ENCODE peak calls at places on chromosomes 1 and 21, in six cellular contexts. One of them, this sample, is unnamed.

GRCh38 chr21:31316488-31317169 is 27.4 kb downstream of the TIAM1 start:
- DNase-seq in cardiac muscle cell: peak; percentile 59
- DNase-seq in lower lobe of right lung: no peak
- DNase-seq in mesothelial cell of epicardium: no peak
- DNase-seq in nephron progenitor cell: no peak
- DNase-seq in tibial nerve: no peak
- DNase-seq in this sample: no peak

GRCh38 chr1:232629250-232630046 is 485 bp downstream of the SIPA1L2 start:
- DNase-seq in cardiac muscle cell: peak; percentile 35
- DNase-seq in lower lobe of right lung: peak; percentile 71
- DNase-seq in mesothelial cell of epicardium: peak; percentile 24
- DNase-seq in nephron progenitor cell: peak; percentile 57
- DNase-seq in tibial nerve: no peak
- DNase-seq in this sample: peak; percentile 37

GRCh38 chr1:155909894-155910293 is 1.3 kb downstream of the RIT1 start:
- DNase-seq in cardiac muscle cell: peak; percentile 41
- DNase-seq in lower lobe of right lung: no peak
- DNase-seq in mesothelial cell of epicardium: no peak
- DNase-seq in nephron progenitor cell: no peak
- DNase-seq in tibial nerve: no peak
- DNase-seq in this sample: peak; percentile 55

GRCh38 chr1:36217667-36218066 is 6.6 kb upstream of the THRAP3 start:
- DNase-seq in cardiac muscle cell: peak; percentile 71
- DNase-seq in lower lobe of right lung: no peak
- DNase-seq in mesothelial cell of epicardium: no peak
- DNase-seq in nephron progenitor cell: no peak
- DNase-seq in tibial nerve: no peak
- DNase-seq in this sample: peak; percentile 41

GRCh38 chr1:37034301-37035013 is at the start of gene GRIK3:
- DNase-seq in cardiac muscle cell: no peak
- DNase-seq in lower lobe of right lung: no peak
- DNase-seq in mesothelial cell of epicardium: no peak
- DNase-seq in nephron progenitor cell: peak; percentile 62
- DNase-seq in tibial nerve: no peak
- DNase-seq in this sample: no peak

GRCh38 chr1:110292327-110292741 is 46.8 kb upstream of the RBM15 start:
- DNase-seq in cardiac muscle cell: no peak
- DNase-seq in lower lobe of right lung: no peak
- DNase-seq in mesothelial cell of epicardium: no peak
- DNase-seq in nephron progenitor cell: no peak
- DNase-seq in tibial nerve: no peak
- DNase-seq in this sample: peak; percentile 47

GRCh38 chr1:36137776-36138175 is 11.5 kb downstream of the TRAPPC3 start:
- DNase-seq in cardiac muscle cell: no peak
- DNase-seq in lower lobe of right lung: no peak
- DNase-seq in mesothelial cell of epicardium: no peak
- DNase-seq in nephron progenitor cell: no peak
- DNase-seq in tibial nerve: no peak
- DNase-seq in this sample: no peak

GRCh38 chr1:43634729-43635128 is 15.2 kb upstream of the KDM4A start:
- DNase-seq in cardiac muscle cell: no peak
- DNase-seq in lower lobe of right lung: no peak
- DNase-seq in mesothelial cell of epicardium: no peak
- DNase-seq in nephron progenitor cell: no peak
- DNase-seq in tibial nerve: no peak
- DNase-seq in this sample: no peak

GRCh38 chr1:48777219-48777895 is 666 bp upstream of the BEND5 start:
- DNase-seq in cardiac muscle cell: no peak
- DNase-seq in lower lobe of right lung: no peak
- DNase-seq in mesothelial cell of epicardium: no peak
- DNase-seq in nephron progenitor cell: peak; percentile 30
- DNase-seq in tibial nerve: no peak
- DNase-seq in this sample: no peak

GRCh38 chr1:29475256-29475800 is 239.0 kb downstream of the PTPRU start:
- DNase-seq in cardiac muscle cell: no peak
- DNase-seq in lower lobe of right lung: no peak
- DNase-seq in mesothelial cell of epicardium: no peak
- DNase-seq in nephron progenitor cell: no peak
- DNase-seq in tibial nerve: no peak
- DNase-seq in this sample: no peak

GRCh38 chr1:29478046-29478791 is 241.9 kb downstream of the PTPRU start:
- DNase-seq in cardiac muscle cell: no peak
- DNase-seq in lower lobe of right lung: no peak
- DNase-seq in mesothelial cell of epicardium: no peak
- DNase-seq in nephron progenitor cell: peak; percentile 79
- DNase-seq in tibial nerve: no peak
- DNase-seq in this sample: no peak

GRCh38 chr1:29481031-29481430 is 244.7 kb downstream of the PTPRU start:
- DNase-seq in cardiac muscle cell: no peak
- DNase-seq in lower lobe of right lung: no peak
- DNase-seq in mesothelial cell of epicardium: no peak
- DNase-seq in nephron progenitor cell: no peak
- DNase-seq in tibial nerve: no peak
- DNase-seq in this sample: no peak

GRCh38 chr1:29482064-29482463 is 245.7 kb downstream of the PTPRU start:
- DNase-seq in cardiac muscle cell: no peak
- DNase-seq in lower lobe of right lung: no peak
- DNase-seq in mesothelial cell of epicardium: no peak
- DNase-seq in nephron progenitor cell: no peak
- DNase-seq in tibial nerve: no peak
- DNase-seq in this sample: no peak

DNA sequence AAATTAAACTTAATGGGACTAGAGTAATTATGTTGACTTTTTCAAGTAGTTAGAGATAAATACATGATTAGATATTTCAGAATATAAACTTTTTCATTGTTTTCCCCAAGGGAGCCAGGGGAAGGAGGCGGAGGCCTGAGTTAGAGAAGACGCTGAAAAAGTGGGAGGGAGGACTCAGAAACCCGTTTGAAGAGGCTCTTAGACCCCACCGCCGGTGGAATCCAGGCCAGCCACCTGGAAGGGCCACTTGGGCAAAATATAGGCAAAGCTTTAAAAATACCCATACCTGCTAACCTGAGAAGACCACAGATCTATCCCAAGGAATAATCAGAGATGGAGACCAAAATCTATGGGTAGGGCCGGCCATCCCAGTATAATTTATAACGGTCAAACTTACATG is 242.6 kb downstream of the PTPRU start:
- DNase-seq in cardiac muscle cell: no peak
- DNase-seq in lower lobe of right lung: no peak
- DNase-seq in mesothelial cell of epicardium: no peak
- DNase-seq in nephron progenitor cell: no peak
- DNase-seq in tibial nerve: no peak
- DNase-seq in this sample: no peak
- TF ChIP-seq CTCF in cardiac muscle cell: no peak
- TF ChIP-seq CTCF in lower lobe of right lung: no peak
- TF ChIP-seq CTCF in mesothelial cell of epicardium: no peak
- TF ChIP-seq CTCF in nephron progenitor cell: no peak
- TF ChIP-seq CTCF in tibial nerve: no peak
- TF ChIP-seq CTCF in this sample: no peak

GRCh38 chr1:15272009-15272781 is 25.2 kb downstream of the FHAD1 start:
- DNase-seq in cardiac muscle cell: peak; percentile 79
- DNase-seq in lower lobe of right lung: peak; percentile 64
- DNase-seq in mesothelial cell of epicardium: no peak
- DNase-seq in nephron progenitor cell: peak; percentile 60
- DNase-seq in tibial nerve: peak; percentile 61
- DNase-seq in this sample: peak; percentile 78
- TF ChIP-seq CTCF in cardiac muscle cell: peak; percentile 75
- TF ChIP-seq CTCF in lower lobe of right lung: peak; percentile 83
- TF ChIP-seq CTCF in mesothelial cell of epicardium: peak; percentile 76
- TF ChIP-seq CTCF in nephron progenitor cell: peak; percentile 81
- TF ChIP-seq CTCF in tibial nerve: peak; percentile 51
- TF ChIP-seq CTCF in this sample: peak; percentile 82

GRCh38 chr1:40310983-40311642 is 6.0 kb downstream of the COL9A2 start:
- DNase-seq in cardiac muscle cell: no peak
- DNase-seq in lower lobe of right lung: no peak
- DNase-seq in mesothelial cell of epicardium: no peak
- DNase-seq in nephron progenitor cell: no peak
- DNase-seq in tibial nerve: no peak
- DNase-seq in this sample: no peak
- TF ChIP-seq CTCF in cardiac muscle cell: peak; percentile 2
- TF ChIP-seq CTCF in lower lobe of right lung: no peak
- TF ChIP-seq CTCF in mesothelial cell of epicardium: no peak
- TF ChIP-seq CTCF in nephron progenitor cell: no peak
- TF ChIP-seq CTCF in tibial nerve: no peak
- TF ChIP-seq CTCF in this sample: no peak

GRCh38 chr21:39096754-39097153 is 86.5 kb downstream of the PSMG1 start:
- DNase-seq in cardiac muscle cell: no peak
- DNase-seq in lower lobe of right lung: no peak
- DNase-seq in mesothelial cell of epicardium: no peak
- DNase-seq in nephron progenitor cell: no peak
- DNase-seq in tibial nerve: no peak
- DNase-seq in this sample: no peak
- TF ChIP-seq CTCF in cardiac muscle cell: no peak
- TF ChIP-seq CTCF in lower lobe of right lung: no peak
- TF ChIP-seq CTCF in mesothelial cell of epicardium: no peak
- TF ChIP-seq CTCF in nephron progenitor cell: no peak
- TF ChIP-seq CTCF in tibial nerve: no peak
- TF ChIP-seq CTCF in this sample: no peak

GRCh38 chr21:42186591-42186990 is 32.3 kb upstream of the ABCG1 start:
- DNase-seq in cardiac muscle cell: no peak
- DNase-seq in lower lobe of right lung: no peak
- DNase-seq in mesothelial cell of epicardium: no peak
- DNase-seq in nephron progenitor cell: no peak
- DNase-seq in tibial nerve: no peak
- DNase-seq in this sample: no peak
- TF ChIP-seq CTCF in cardiac muscle cell: no peak
- TF ChIP-seq CTCF in lower lobe of right lung: no peak
- TF ChIP-seq CTCF in mesothelial cell of epicardium: no peak
- TF ChIP-seq CTCF in nephron progenitor cell: no peak
- TF ChIP-seq CTCF in tibial nerve: no peak
- TF ChIP-seq CTCF in this sample: no peak

GRCh38 chr1:5976231-5976630 is 16.0 kb downstream of the NPHP4 start:
- DNase-seq in cardiac muscle cell: no peak
- DNase-seq in lower lobe of right lung: no peak
- DNase-seq in mesothelial cell of epicardium: peak; percentile 5
- DNase-seq in nephron progenitor cell: no peak
- DNase-seq in tibial nerve: no peak
- DNase-seq in this sample: no peak

GRCh38 chr1:5974631-5975030 is 17.6 kb downstream of the NPHP4 start:
- DNase-seq in cardiac muscle cell: no peak
- DNase-seq in lower lobe of right lung: no peak
- DNase-seq in mesothelial cell of epicardium: no peak
- DNase-seq in nephron progenitor cell: no peak
- DNase-seq in tibial nerve: no peak
- DNase-seq in this sample: no peak

GRCh38 chr1:5973771-5974170 is 18.5 kb downstream of the NPHP4 start:
- DNase-seq in cardiac muscle cell: peak; percentile 15
- DNase-seq in lower lobe of right lung: no peak
- DNase-seq in mesothelial cell of epicardium: peak; percentile 2
- DNase-seq in nephron progenitor cell: no peak
- DNase-seq in tibial nerve: no peak
- DNase-seq in this sample: no peak

GRCh38 chr1:5976726-5977493 is 15.3 kb downstream of the NPHP4 start:
- DNase-seq in cardiac muscle cell: no peak
- DNase-seq in lower lobe of right lung: no peak
- DNase-seq in mesothelial cell of epicardium: peak; percentile 12
- DNase-seq in nephron progenitor cell: no peak
- DNase-seq in tibial nerve: no peak
- DNase-seq in this sample: no peak

GRCh38 chr1:5975133-5975880 is 16.9 kb downstream of the NPHP4 start:
- DNase-seq in cardiac muscle cell: peak; percentile 76
- DNase-seq in lower lobe of right lung: no peak
- DNase-seq in mesothelial cell of epicardium: peak; percentile 19
- DNase-seq in nephron progenitor cell: peak; percentile 62
- DNase-seq in tibial nerve: no peak
- DNase-seq in this sample: peak; percentile 50
- TF ChIP-seq CTCF in cardiac muscle cell: peak; percentile 91
- TF ChIP-seq CTCF in lower lobe of right lung: peak; percentile 55
- TF ChIP-seq CTCF in mesothelial cell of epicardium: peak; percentile 21
- TF ChIP-seq CTCF in nephron progenitor cell: peak; percentile 68
- TF ChIP-seq CTCF in tibial nerve: peak; percentile 63
- TF ChIP-seq CTCF in this sample: peak; percentile 78

GRCh38 chr1:27106561-27107323 is 48.2 kb downstream of the SLC9A1 start:
- DNase-seq in cardiac muscle cell: no peak
- DNase-seq in lower lobe of right lung: no peak
- DNase-seq in mesothelial cell of epicardium: no peak
- DNase-seq in nephron progenitor cell: no peak
- DNase-seq in tibial nerve: no peak
- DNase-seq in this sample: no peak

GRCh38 chr1:27111771-27112573 is 43.0 kb downstream of the SLC9A1 start:
- DNase-seq in cardiac muscle cell: peak; percentile 100
- DNase-seq in lower lobe of right lung: peak; percentile 93
- DNase-seq in mesothelial cell of epicardium: no peak
- DNase-seq in nephron progenitor cell: peak; percentile 26
- DNase-seq in tibial nerve: peak; percentile 47
- DNase-seq in this sample: peak; percentile 99

GRCh38 chr1:27108588-27108987 is 46.3 kb downstream of the SLC9A1 start:
- DNase-seq in cardiac muscle cell: no peak
- DNase-seq in lower lobe of right lung: no peak
- DNase-seq in mesothelial cell of epicardium: no peak
- DNase-seq in nephron progenitor cell: no peak
- DNase-seq in tibial nerve: no peak
- DNase-seq in this sample: no peak

GRCh38 chr1:27105018-27105417 is 49.9 kb downstream of the SLC9A1 start:
- DNase-seq in cardiac muscle cell: no peak
- DNase-seq in lower lobe of right lung: no peak
- DNase-seq in mesothelial cell of epicardium: no peak
- DNase-seq in nephron progenitor cell: no peak
- DNase-seq in tibial nerve: no peak
- DNase-seq in this sample: no peak

GRCh38 chr1:27109103-27109822 is 45.7 kb downstream of the SLC9A1 start:
- DNase-seq in cardiac muscle cell: peak; percentile 29
- DNase-seq in lower lobe of right lung: no peak
- DNase-seq in mesothelial cell of epicardium: no peak
- DNase-seq in nephron progenitor cell: peak; percentile 35
- DNase-seq in tibial nerve: no peak
- DNase-seq in this sample: no peak
- TF ChIP-seq CTCF in cardiac muscle cell: peak; percentile 23
- TF ChIP-seq CTCF in lower lobe of right lung: peak; percentile 17
- TF ChIP-seq CTCF in mesothelial cell of epicardium: peak; percentile 14
- TF ChIP-seq CTCF in nephron progenitor cell: no peak
- TF ChIP-seq CTCF in tibial nerve: no peak
- TF ChIP-seq CTCF in this sample: peak; percentile 18

GRCh38 chr1:220127076-220127475 is 33.1 kb downstream of the IARS2 start:
- DNase-seq in cardiac muscle cell: no peak
- DNase-seq in lower lobe of right lung: no peak
- DNase-seq in mesothelial cell of epicardium: no peak
- DNase-seq in nephron progenitor cell: no peak
- DNase-seq in tibial nerve: no peak
- DNase-seq in this sample: no peak

GRCh38 chr1:220121791-220122530 is 28.0 kb downstream of the IARS2 start:
- DNase-seq in cardiac muscle cell: no peak
- DNase-seq in lower lobe of right lung: no peak
- DNase-seq in mesothelial cell of epicardium: no peak
- DNase-seq in nephron progenitor cell: no peak
- DNase-seq in tibial nerve: no peak
- DNase-seq in this sample: no peak

GRCh38 chr1:220119043-220119512 is 25.1 kb downstream of the IARS2 start:
- DNase-seq in cardiac muscle cell: no peak
- DNase-seq in lower lobe of right lung: no peak
- DNase-seq in mesothelial cell of epicardium: no peak
- DNase-seq in nephron progenitor cell: no peak
- DNase-seq in tibial nerve: no peak
- DNase-seq in this sample: no peak

GRCh38 chr1:220124542-220124941 is 30.6 kb downstream of the IARS2 start:
- DNase-seq in cardiac muscle cell: peak; percentile 61
- DNase-seq in lower lobe of right lung: no peak
- DNase-seq in mesothelial cell of epicardium: no peak
- DNase-seq in nephron progenitor cell: no peak
- DNase-seq in tibial nerve: no peak
- DNase-seq in this sample: peak; percentile 47

GRCh38 chr1:220123889-220124288 is 30.0 kb downstream of the IARS2 start:
- DNase-seq in cardiac muscle cell: peak; percentile 14
- DNase-seq in lower lobe of right lung: no peak
- DNase-seq in mesothelial cell of epicardium: no peak
- DNase-seq in nephron progenitor cell: no peak
- DNase-seq in tibial nerve: no peak
- DNase-seq in this sample: no peak
- TF ChIP-seq CTCF in cardiac muscle cell: peak; percentile 44
- TF ChIP-seq CTCF in lower lobe of right lung: no peak
- TF ChIP-seq CTCF in mesothelial cell of epicardium: peak; percentile 32
- TF ChIP-seq CTCF in nephron progenitor cell: peak; percentile 42
- TF ChIP-seq CTCF in tibial nerve: no peak
- TF ChIP-seq CTCF in this sample: peak; percentile 48